ENCODE peak calls at places on chromosomes 12 and 14, in ten cellular contexts. One of them, this sample, is unnamed.

GRCh38 chr14:54791001-54791400 is 111.6 kb downstream of the GCH1 start:
- DNase-seq in upper lobe of right lung: no peak
- DNase-seq in lower leg skin: no peak
- DNase-seq in fibroblast of pulmonary artery: no peak
- DNase-seq in astrocyte of the spinal cord: no peak
- DNase-seq in B cell: no peak
- DNase-seq in heart left ventricle: no peak
- DNase-seq in GM06990: no peak
- DNase-seq in omental fat pad: no peak
- DNase-seq in RWPE1: no peak
- DNase-seq in this sample: no peak

GRCh38 chr12:46546634-46547273 is 174.2 kb upstream of the SLC38A2 start:
- DNase-seq in lower leg skin: no peak
- DNase-seq in B cell: no peak
- DNase-seq in astrocyte of the spinal cord: no peak
- DNase-seq in omental fat pad: no peak
- DNase-seq in heart left ventricle: no peak
- DNase-seq in upper lobe of right lung: no peak
- DNase-seq in GM06990: no peak
- DNase-seq in fibroblast of pulmonary artery: no peak
- DNase-seq in RWPE1: peak
- DNase-seq in this sample: no peak

GRCh38 chr12:82682326-82682725 is 4.4 kb upstream of the TMTC2 start:
- DNase-seq in fibroblast of pulmonary artery: no peak
- DNase-seq in B cell: no peak
- DNase-seq in heart left ventricle: no peak
- DNase-seq in upper lobe of right lung: no peak
- DNase-seq in GM06990: no peak
- DNase-seq in lower leg skin: no peak
- DNase-seq in omental fat pad: no peak
- DNase-seq in astrocyte of the spinal cord: no peak
- DNase-seq in RWPE1: no peak
- DNase-seq in this sample: no peak

GRCh38 chr12:3186546-3187237 is 109.5 kb downstream of the TSPAN9 start:
- DNase-seq in lower leg skin: no peak
- DNase-seq in RWPE1: no peak
- DNase-seq in GM06990: no peak
- DNase-seq in heart left ventricle: no peak
- DNase-seq in upper lobe of right lung: no peak
- DNase-seq in omental fat pad: no peak
- DNase-seq in fibroblast of pulmonary artery: no peak
- DNase-seq in astrocyte of the spinal cord: no peak
- DNase-seq in B cell: no peak
- DNase-seq in this sample: no peak

GRCh38 chr14:101078892-101079221 is 175.3 kb upstream of the RTL1 start:
- DNase-seq in heart left ventricle: no peak
- DNase-seq in B cell: no peak
- DNase-seq in GM06990: no peak
- DNase-seq in lower leg skin: peak
- DNase-seq in upper lobe of right lung: peak
- DNase-seq in RWPE1: no peak
- DNase-seq in fibroblast of pulmonary artery: no peak
- DNase-seq in astrocyte of the spinal cord: no peak
- DNase-seq in omental fat pad: no peak
- DNase-seq in this sample: no peak

GRCh38 chr14:89669209-89669608 is 252.2 kb upstream of the FOXN3 start:
- DNase-seq in upper lobe of right lung: peak
- DNase-seq in omental fat pad: no peak
- DNase-seq in RWPE1: no peak
- DNase-seq in fibroblast of pulmonary artery: no peak
- DNase-seq in astrocyte of the spinal cord: no peak
- DNase-seq in heart left ventricle: no peak
- DNase-seq in GM06990: peak
- DNase-seq in B cell: no peak
- DNase-seq in lower leg skin: no peak
- DNase-seq in this sample: no peak

GRCh38 chr14:68655021-68655811 is 137.7 kb downstream of the ZFP36L1 start:
- DNase-seq in lower leg skin: peak
- DNase-seq in upper lobe of right lung: no peak
- DNase-seq in omental fat pad: no peak
- DNase-seq in B cell: no peak
- DNase-seq in GM06990: no peak
- DNase-seq in astrocyte of the spinal cord: peak
- DNase-seq in heart left ventricle: no peak
- DNase-seq in fibroblast of pulmonary artery: peak
- DNase-seq in RWPE1: no peak
- DNase-seq in this sample: no peak

GRCh38 chr12:62754706-62755105 is 180.2 kb downstream of the PPM1H start:
- DNase-seq in astrocyte of the spinal cord: no peak
- DNase-seq in upper lobe of right lung: no peak
- DNase-seq in heart left ventricle: no peak
- DNase-seq in fibroblast of pulmonary artery: no peak
- DNase-seq in RWPE1: no peak
- DNase-seq in lower leg skin: no peak
- DNase-seq in omental fat pad: no peak
- DNase-seq in GM06990: no peak
- DNase-seq in B cell: no peak
- DNase-seq in this sample: no peak

GRCh38 chr14:93163570-93163969 is 21.1 kb downstream of the MOAP1 start:
- DNase-seq in heart left ventricle: no peak
- DNase-seq in omental fat pad: no peak
- DNase-seq in lower leg skin: no peak
- DNase-seq in GM06990: peak
- DNase-seq in RWPE1: no peak
- DNase-seq in upper lobe of right lung: no peak
- DNase-seq in astrocyte of the spinal cord: no peak
- DNase-seq in B cell: no peak
- DNase-seq in fibroblast of pulmonary artery: no peak
- DNase-seq in this sample: no peak

GRCh38 chr14:58488550-58488949 is 61.0 kb downstream of the KIAA0586 start:
- DNase-seq in RWPE1: peak
- DNase-seq in omental fat pad: no peak
- DNase-seq in B cell: no peak
- DNase-seq in GM06990: peak
- DNase-seq in astrocyte of the spinal cord: peak
- DNase-seq in lower leg skin: no peak
- DNase-seq in upper lobe of right lung: no peak
- DNase-seq in heart left ventricle: no peak
- DNase-seq in fibroblast of pulmonary artery: peak
- DNase-seq in this sample: peak

GRCh38 chr14:64112859-64113258 is 181.3 kb downstream of the ESR2 start:
- DNase-seq in B cell: no peak
- DNase-seq in astrocyte of the spinal cord: no peak
- DNase-seq in upper lobe of right lung: no peak
- DNase-seq in lower leg skin: no peak
- DNase-seq in GM06990: no peak
- DNase-seq in heart left ventricle: no peak
- DNase-seq in fibroblast of pulmonary artery: no peak
- DNase-seq in RWPE1: peak
- DNase-seq in omental fat pad: no peak
- DNase-seq in this sample: peak

GRCh38 chr12:42588981-42589464 is 523 bp downstream of the PRICKLE1 start:
- DNase-seq in B cell: peak
- DNase-seq in upper lobe of right lung: peak
- DNase-seq in omental fat pad: no peak
- DNase-seq in lower leg skin: peak
- DNase-seq in GM06990: peak
- DNase-seq in astrocyte of the spinal cord: peak
- DNase-seq in fibroblast of pulmonary artery: peak
- DNase-seq in heart left ventricle: peak
- DNase-seq in RWPE1: peak
- DNase-seq in this sample: peak

GRCh38 chr12:4908694-4909396 is 860 bp upstream of the KCNA1 start:
- DNase-seq in heart left ventricle: no peak
- DNase-seq in RWPE1: no peak
- DNase-seq in upper lobe of right lung: no peak
- DNase-seq in GM06990: peak
- DNase-seq in B cell: no peak
- DNase-seq in omental fat pad: no peak
- DNase-seq in astrocyte of the spinal cord: no peak
- DNase-seq in fibroblast of pulmonary artery: no peak
- DNase-seq in lower leg skin: no peak
- DNase-seq in this sample: no peak

GRCh38 chr14:99779751-99780150 is 13.5 kb upstream of the EML1 start:
- DNase-seq in B cell: no peak
- DNase-seq in heart left ventricle: no peak
- DNase-seq in upper lobe of right lung: no peak
- DNase-seq in fibroblast of pulmonary artery: peak
- DNase-seq in lower leg skin: no peak
- DNase-seq in RWPE1: no peak
- DNase-seq in omental fat pad: no peak
- DNase-seq in astrocyte of the spinal cord: peak
- DNase-seq in GM06990: no peak
- DNase-seq in this sample: no peak
- TF ChIP-seq CTCF in B cell: no peak
- TF ChIP-seq CTCF in heart left ventricle: no peak
- TF ChIP-seq CTCF in upper lobe of right lung: no peak
- TF ChIP-seq CTCF in fibroblast of pulmonary artery: no peak
- TF ChIP-seq CTCF in lower leg skin: no peak
- TF ChIP-seq CTCF in RWPE1: no peak
- TF ChIP-seq CTCF in omental fat pad: no peak
- TF ChIP-seq CTCF in astrocyte of the spinal cord: no peak
- TF ChIP-seq CTCF in GM06990: no peak
- TF ChIP-seq CTCF in this sample: no peak

GRCh38 chr14:96100171-96101064 is 61.3 kb downstream of the C14orf132 start:
- DNase-seq in upper lobe of right lung: peak
- DNase-seq in GM06990: peak
- DNase-seq in lower leg skin: peak
- DNase-seq in RWPE1: peak
- DNase-seq in fibroblast of pulmonary artery: peak
- DNase-seq in heart left ventricle: no peak
- DNase-seq in omental fat pad: peak
- DNase-seq in B cell: peak
- DNase-seq in astrocyte of the spinal cord: peak
- DNase-seq in this sample: peak

GRCh38 chr14:96097752-96098151 is 58.6 kb downstream of the C14orf132 start:
- DNase-seq in omental fat pad: no peak
- DNase-seq in heart left ventricle: no peak
- DNase-seq in lower leg skin: peak
- DNase-seq in fibroblast of pulmonary artery: no peak
- DNase-seq in B cell: no peak
- DNase-seq in astrocyte of the spinal cord: no peak
- DNase-seq in RWPE1: no peak
- DNase-seq in GM06990: no peak
- DNase-seq in upper lobe of right lung: no peak
- DNase-seq in this sample: no peak

GRCh38 chr14:96098309-96098998 is 59.3 kb downstream of the C14orf132 start:
- DNase-seq in lower leg skin: peak
- DNase-seq in B cell: no peak
- DNase-seq in astrocyte of the spinal cord: peak
- DNase-seq in heart left ventricle: no peak
- DNase-seq in fibroblast of pulmonary artery: peak
- DNase-seq in GM06990: no peak
- DNase-seq in RWPE1: peak
- DNase-seq in omental fat pad: no peak
- DNase-seq in upper lobe of right lung: peak
- DNase-seq in this sample: peak

GRCh38 chr14:96096639-96097610 is 57.8 kb downstream of the C14orf132 start:
- DNase-seq in lower leg skin: peak
- DNase-seq in heart left ventricle: no peak
- DNase-seq in GM06990: no peak
- DNase-seq in omental fat pad: no peak
- DNase-seq in upper lobe of right lung: no peak
- DNase-seq in fibroblast of pulmonary artery: no peak
- DNase-seq in B cell: no peak
- DNase-seq in astrocyte of the spinal cord: no peak
- DNase-seq in RWPE1: no peak
- DNase-seq in this sample: no peak

GRCh38 chr14:96098999-96099335 is 59.8 kb downstream of the C14orf132 start:
- DNase-seq in upper lobe of right lung: no peak
- DNase-seq in GM06990: no peak
- DNase-seq in heart left ventricle: no peak
- DNase-seq in RWPE1: no peak
- DNase-seq in omental fat pad: peak
- DNase-seq in B cell: no peak
- DNase-seq in fibroblast of pulmonary artery: no peak
- DNase-seq in astrocyte of the spinal cord: no peak
- DNase-seq in lower leg skin: no peak
- DNase-seq in this sample: no peak
- TF ChIP-seq CTCF in upper lobe of right lung: no peak
- TF ChIP-seq CTCF in GM06990: no peak
- TF ChIP-seq CTCF in heart left ventricle: no peak
- TF ChIP-seq CTCF in RWPE1: no peak
- TF ChIP-seq CTCF in omental fat pad: no peak
- TF ChIP-seq CTCF in B cell: no peak
- TF ChIP-seq CTCF in fibroblast of pulmonary artery: no peak
- TF ChIP-seq CTCF in astrocyte of the spinal cord: no peak
- TF ChIP-seq CTCF in lower leg skin: no peak
- TF ChIP-seq CTCF in this sample: no peak

GRCh38 chr12:130818381-130819247 is 20.4 kb downstream of the STX2 start:
- DNase-seq in GM06990: peak
- DNase-seq in heart left ventricle: peak
- DNase-seq in B cell: peak
- DNase-seq in upper lobe of right lung: peak
- DNase-seq in fibroblast of pulmonary artery: peak
- DNase-seq in astrocyte of the spinal cord: peak
- DNase-seq in omental fat pad: no peak
- DNase-seq in lower leg skin: peak
- DNase-seq in RWPE1: peak
- DNase-seq in this sample: peak
- TF ChIP-seq CTCF in GM06990: peak
- TF ChIP-seq CTCF in heart left ventricle: peak
- TF ChIP-seq CTCF in B cell: peak
- TF ChIP-seq CTCF in upper lobe of right lung: peak
- TF ChIP-seq CTCF in fibroblast of pulmonary artery: peak
- TF ChIP-seq CTCF in astrocyte of the spinal cord: peak
- TF ChIP-seq CTCF in omental fat pad: no peak
- TF ChIP-seq CTCF in lower leg skin: no peak
- TF ChIP-seq CTCF in RWPE1: peak
- TF ChIP-seq CTCF in this sample: peak

GRCh38 chr12:66742508-66743367 is 63.9 kb upstream of the GRIP1 start:
- DNase-seq in GM06990: no peak
- DNase-seq in astrocyte of the spinal cord: no peak
- DNase-seq in fibroblast of pulmonary artery: no peak
- DNase-seq in upper lobe of right lung: no peak
- DNase-seq in lower leg skin: no peak
- DNase-seq in B cell: no peak
- DNase-seq in heart left ventricle: no peak
- DNase-seq in omental fat pad: no peak
- DNase-seq in RWPE1: no peak
- DNase-seq in this sample: no peak

GRCh38 chr12:66740257-66740656 is 61.4 kb upstream of the GRIP1 start:
- DNase-seq in omental fat pad: no peak
- DNase-seq in RWPE1: no peak
- DNase-seq in upper lobe of right lung: no peak
- DNase-seq in GM06990: no peak
- DNase-seq in astrocyte of the spinal cord: peak
- DNase-seq in fibroblast of pulmonary artery: no peak
- DNase-seq in heart left ventricle: no peak
- DNase-seq in lower leg skin: no peak
- DNase-seq in B cell: no peak
- DNase-seq in this sample: no peak

GRCh38 chr12:66739266-66739665 is 60.4 kb upstream of the GRIP1 start:
- DNase-seq in lower leg skin: no peak
- DNase-seq in GM06990: no peak
- DNase-seq in astrocyte of the spinal cord: no peak
- DNase-seq in B cell: no peak
- DNase-seq in heart left ventricle: no peak
- DNase-seq in upper lobe of right lung: no peak
- DNase-seq in omental fat pad: no peak
- DNase-seq in fibroblast of pulmonary artery: no peak
- DNase-seq in RWPE1: no peak
- DNase-seq in this sample: no peak

GRCh38 chr12:66744956-66745383 is 66.1 kb upstream of the GRIP1 start:
- DNase-seq in omental fat pad: no peak
- DNase-seq in upper lobe of right lung: no peak
- DNase-seq in astrocyte of the spinal cord: no peak
- DNase-seq in RWPE1: no peak
- DNase-seq in GM06990: no peak
- DNase-seq in B cell: no peak
- DNase-seq in fibroblast of pulmonary artery: no peak
- DNase-seq in lower leg skin: no peak
- DNase-seq in heart left ventricle: no peak
- DNase-seq in this sample: no peak

GRCh38 chr12:66741919-66742318 is 63.0 kb upstream of the GRIP1 start:
- DNase-seq in heart left ventricle: no peak
- DNase-seq in fibroblast of pulmonary artery: no peak
- DNase-seq in upper lobe of right lung: no peak
- DNase-seq in GM06990: no peak
- DNase-seq in astrocyte of the spinal cord: no peak
- DNase-seq in RWPE1: no peak
- DNase-seq in B cell: no peak
- DNase-seq in omental fat pad: no peak
- DNase-seq in lower leg skin: no peak
- DNase-seq in this sample: no peak
- TF ChIP-seq CTCF in heart left ventricle: no peak
- TF ChIP-seq CTCF in fibroblast of pulmonary artery: no peak
- TF ChIP-seq CTCF in upper lobe of right lung: no peak
- TF ChIP-seq CTCF in GM06990: no peak
- TF ChIP-seq CTCF in astrocyte of the spinal cord: no peak
- TF ChIP-seq CTCF in RWPE1: no peak
- TF ChIP-seq CTCF in B cell: no peak
- TF ChIP-seq CTCF in omental fat pad: no peak
- TF ChIP-seq CTCF in lower leg skin: no peak
- TF ChIP-seq CTCF in this sample: no peak

This sample was measured in MCF 10A.